ENCODE peak calls at places on chromosomes 13 and 19, in five cellular contexts. B is CD8-positive, alpha-beta T cell; F is mucosa of descending colon; R is IMR-90; E is PC-9. H is an unnamed sample.

GRCh38 chr19:54162241-54162805 is 2.8 kb upstream of the LENG1 start:
- DNase-seq in B (peak; percentile 75), F (peak; percentile 93), R (peak; percentile 44), E (peak; percentile 84), H (peak; percentile 82)

GRCh38 chr13:90272356-90272755 is 1075.1 kb upstream of the MIR17HG start:
- DNase-seq in B (no peak), F (no peak), R (no peak), E (no peak), H (no peak)

GRCh38 chr13:91375119-91375729 is 23.2 kb upstream of the GPC5 start:
- DNase-seq in B (no peak), F (no peak), R (peak; percentile 8), E (no peak), H (peak; percentile 22)

GRCh38 chr13:34816543-34816942 is 125.5 kb upstream of the NBEA start:
- DNase-seq in B (no peak), F (no peak), R (no peak), E (no peak), H (no peak)

GRCh38 chr13:45737571-45738002 is 35.5 kb downstream of the CBY2 start:
- DNase-seq in B (no peak), F (no peak), R (no peak), E (no peak), H (peak; percentile 36)

GRCh38 chr19:5492813-5493409 is 37.7 kb downstream of the ZNRF4 start:
- DNase-seq in B (no peak), F (no peak), R (no peak), E (no peak), H (no peak)

GRCh38 chr13:105952233-105952767 is 583.2 kb downstream of the EFNB2 start:
- DNase-seq in B (no peak), F (no peak), R (no peak), E (no peak), H (no peak)

GRCh38 chr13:93716623-93717022 is 490.0 kb downstream of the GPC6 start:
- DNase-seq in B (no peak), F (no peak), R (peak; percentile 79), E (no peak), H (no peak)

GRCh38 chr13:111202149-111202548 is 87.0 kb downstream of the ARHGEF7 start:
- DNase-seq in B (no peak), F (no peak), R (no peak), E (no peak), H (no peak)

GRCh38 chr13:101323601-101324000 is 92.7 kb downstream of the NALCN start:
- DNase-seq in B (no peak), F (no peak), R (no peak), E (no peak), H (no peak)

GRCh38 chr19:37964109-37964508 is 57.1 kb downstream of the SIPA1L3 start:
- DNase-seq in B (no peak), F (no peak), R (peak; percentile 24), E (no peak), H (no peak)

GRCh38 chr13:45527699-45528462 is 63.1 kb downstream of the COG3 start:
- DNase-seq in B (no peak), F (no peak), R (peak; percentile 74), E (peak; percentile 18), H (no peak)

GRCh38 chr13:38628554-38628953 is 58.3 kb upstream of the FREM2 start:
- DNase-seq in B (no peak), F (no peak), R (no peak), E (no peak), H (no peak)

GRCh38 chr19:7294571-7295212 is 478 bp upstream of the INSR start:
- DNase-seq in B (no peak), F (peak; percentile 86), R (peak; percentile 16), E (peak; percentile 50), H (peak; percentile 76)

GRCh38 chr13:66794340-66795031 is 435.6 kb downstream of the PCDH9 start:
- DNase-seq in B (no peak), F (no peak), R (no peak), E (no peak), H (no peak)

GRCh38 chr13:109976206-109976997 is 190.0 kb upstream of the IRS2 start:
- DNase-seq in B (no peak), F (no peak), R (no peak), E (no peak), H (no peak)

GRCh38 chr19:38769635-38770211 is 3.6 kb downstream of the LGALS7 start:
- DNase-seq in B (peak; percentile 94), F (peak; percentile 98), R (peak; percentile 38), E (peak; percentile 69), H (peak; percentile 65)

GRCh38 chr19:32202244-32202643 is 143.2 kb upstream of the ZNF507 start:
- DNase-seq in B (no peak), F (no peak), R (no peak), E (no peak), H (no peak)

DNA sequence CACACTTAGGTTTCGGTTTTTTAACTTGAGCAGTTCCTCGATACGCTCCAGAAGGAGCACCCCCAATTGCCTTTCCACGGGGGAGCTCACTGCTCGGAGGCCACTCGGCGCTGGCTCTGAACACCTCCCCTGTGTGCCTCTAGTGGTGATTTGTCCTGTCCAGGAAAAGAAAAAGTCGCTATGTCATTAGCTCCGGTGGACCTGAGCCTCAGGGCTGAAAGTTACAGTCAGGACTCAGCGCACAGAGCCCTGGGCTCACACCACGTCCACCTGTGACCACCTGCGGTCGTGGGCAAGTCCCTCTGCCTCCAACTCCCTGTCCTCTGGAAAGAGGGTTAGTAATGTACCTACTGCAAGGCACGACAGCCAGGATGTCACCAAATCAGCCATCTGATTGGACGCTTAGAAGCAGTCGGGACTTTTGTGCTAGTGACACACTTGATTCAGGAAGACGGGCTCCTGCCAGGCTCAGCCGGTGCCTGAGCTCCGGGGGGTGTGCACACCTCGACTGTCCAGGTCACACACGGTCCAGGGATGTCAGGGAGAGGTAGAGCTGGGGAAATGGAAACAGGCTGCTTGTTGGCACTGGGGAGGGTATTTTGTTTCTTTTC is 3.9 kb upstream of the TMPRSS9 start:
- DNase-seq in B (no peak), F (no peak), R (no peak), E (no peak), H (no peak)
- TF ChIP-seq CTCF in B (no peak), F (no peak), R (no peak), E (no peak), H (no peak)

GRCh38 chr19:8517551-8518442 is 3.8 kb upstream of the ZNF414 start:
- DNase-seq in B (peak; percentile 73), F (no peak), R (no peak), E (no peak), H (no peak)
- H3K4me1 ChIP-seq in B (peaks cover 75% of the 10 kb centered on the region), F (peaks cover 11% of the 10 kb centered on the region), R (peaks cover 11% of the 10 kb centered on the region), E (peaks cover 6% of the 10 kb centered on the region), H (no peaks in the 10 kb centered on the region)

GRCh38 chr19:3852177-3852511 is 16.7 kb downstream of the ZFR2 start:
- DNase-seq in B (no peak), F (no peak), R (no peak), E (no peak), H (no peak)

GRCh38 chr19:3849787-3850186 is 19.1 kb downstream of the ZFR2 start:
- DNase-seq in B (no peak), F (no peak), R (no peak), E (no peak), H (no peak)

GRCh38 chr19:3850320-3850972 is 18.4 kb downstream of the ZFR2 start:
- DNase-seq in B (no peak), F (no peak), R (no peak), E (no peak), H (no peak)

GRCh38 chr19:3851254-3852176 is 17.3 kb downstream of the ZFR2 start:
- DNase-seq in B (no peak), F (no peak), R (no peak), E (no peak), H (no peak)

GRCh38 chr19:3849092-3849491 is 19.7 kb downstream of the ZFR2 start:
- DNase-seq in B (peak; percentile 51), F (no peak), R (no peak), E (peak; percentile 58), H (peak; percentile 71)
- TF ChIP-seq CTCF in B (peak; percentile 58), F (no peak), R (peak; percentile 26), E (peak; percentile 63), H (peak; percentile 83)

GRCh38 chr13:98510156-98510509 is 66.8 kb downstream of the STK24 start:
- DNase-seq in B (no peak), F (no peak), R (no peak), E (no peak), H (no peak)
- H3K4me1 ChIP-seq in B (peaks cover 32% of the 10 kb centered on the region), F (peaks cover 57% of the 10 kb centered on the region), R (peaks cover 24% of the 10 kb centered on the region), E (peaks cover 58% of the 10 kb centered on the region), H (peaks cover 31% of the 10 kb centered on the region)

DNA sequence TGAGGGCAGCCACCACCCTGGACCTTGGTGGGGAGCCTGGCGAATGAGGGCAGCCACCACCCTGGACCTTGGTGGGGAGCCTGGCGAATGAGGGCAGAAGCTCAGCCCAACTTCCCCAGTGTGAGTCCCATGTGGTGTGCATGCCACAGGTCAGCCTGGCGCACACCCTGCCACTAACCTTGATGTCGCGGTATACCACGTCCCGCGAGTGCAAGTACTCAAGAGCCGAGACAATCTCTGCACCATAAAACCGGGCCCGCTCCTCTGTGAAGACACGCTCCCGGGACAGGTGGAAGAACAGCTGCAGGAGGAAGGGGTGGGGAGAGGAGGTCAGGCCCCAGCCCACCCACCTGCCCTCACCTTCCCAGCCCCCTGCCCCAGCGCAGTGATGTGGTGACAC is 11.3 kb upstream of the CCNP start:
- DNase-seq in B (no peak), F (no peak), R (no peak), E (no peak), H (no peak)
- TF ChIP-seq CTCF in B (no peak), F (no peak), R (no peak), E (no peak), H (no peak)